ENCODE peak calls at places on chromosome 21, in eight cellular contexts. H, A, O, I, G, P, T and B are unnamed samples.

GRCh38 chr21:31566611-31567010 is 92.9 kb upstream of the SOD1 start:
- DNase-seq in G (no peak), T (no peak), P (no peak), H (no peak), O (no peak), A (no peak), I (no peak), B (no peak)

GRCh38 chr21:17575076-17575475 is 37.6 kb downstream of the BTG3 start:
- DNase-seq in H (no peak), I (no peak), A (no peak), G (no peak), O (no peak), P (no peak), T (no peak), B (no peak)

GRCh38 chr21:15772654-15773053 is 42.9 kb downstream of the USP25 start:
- DNase-seq in G (no peak), H (no peak), T (no peak), P (peak; percentile 52), I (no peak), A (no peak), O (no peak), B (no peak)

GRCh38 chr21:15520811-15521643 is 208.8 kb upstream of the USP25 start:
- DNase-seq in O (no peak), I (no peak), T (no peak), A (no peak), G (no peak), H (no peak), P (peak; percentile 0), B (no peak)

GRCh38 chr21:42176864-42177263 is 42.1 kb upstream of the ABCG1 start:
- DNase-seq in P (no peak), H (no peak), I (peak; percentile 31), A (peak; percentile 24), T (no peak), G (no peak), O (no peak), B (no peak)

GRCh38 chr21:29164330-29164942 is 34.0 kb downstream of the MAP3K7CL start:
- DNase-seq in H (no peak), O (no peak), A (no peak), I (peak; percentile 92), T (no peak), G (no peak), P (peak; percentile 91), B (peak; percentile 52)

GRCh38 chr21:30102881-30103280 is 63.7 kb downstream of the CLDN17 start:
- DNase-seq in O (no peak), I (no peak), A (no peak), G (no peak), P (no peak), T (no peak), H (no peak), B (no peak)

GRCh38 chr21:28489197-28489596 is 503.5 kb downstream of the LTN1 start:
- DNase-seq in H (no peak), G (no peak), P (no peak), O (no peak), A (no peak), T (no peak), I (no peak), B (no peak)

GRCh38 chr21:24046816-24047443 is 1560.4 kb downstream of the MRPL39 start:
- DNase-seq in P (no peak), H (no peak), A (no peak), I (no peak), T (no peak), G (no peak), O (no peak), B (no peak)

GRCh38 chr21:24076179-24076578 is 1531.1 kb downstream of the MRPL39 start:
- DNase-seq in T (no peak), A (no peak), H (no peak), P (peak; percentile 52), I (peak; percentile 26), G (no peak), O (no peak), B (no peak)

GRCh38 chr21:36656138-36656537 is 42.8 kb upstream of the SIM2 start:
- DNase-seq in O (no peak), T (no peak), A (no peak), H (no peak), P (no peak), G (peak; percentile 42), I (no peak), B (peak; percentile 31)

GRCh38 chr21:39737376-39738000 is 7.5 kb upstream of the IGSF5 start:
- DNase-seq in P (no peak), G (no peak), O (no peak), A (no peak), I (no peak), H (no peak), T (peak; percentile 61), B (no peak)

GRCh38 chr21:25997788-25998611 is 172.6 kb downstream of the APP start:
- DNase-seq in G (peak; percentile 80), H (no peak), O (no peak), A (no peak), P (no peak), I (no peak), T (no peak), B (no peak)

GRCh38 chr21:36696640-36697472 is 2.1 kb upstream of the SIM2 start:
- DNase-seq in H (no peak), T (no peak), A (no peak), O (no peak), P (peak; percentile 6), I (no peak), G (no peak), B (no peak)

GRCh38 chr21:25362375-25363267 is 244.7 kb downstream of the MRPL39 start:
- DNase-seq in P (no peak), I (no peak), T (no peak), H (no peak), A (no peak), G (no peak), O (no peak), B (no peak)

GRCh38 chr21:43206231-43207042 is 37.6 kb downstream of the CRYAA start:
- DNase-seq in P (no peak), G (no peak), A (no peak), O (no peak), I (no peak), T (peak; percentile 49), H (peak; percentile 3), B (no peak)

GRCh38 chr21:42580793-42581201 is 67.1 kb downstream of the SLC37A1 start:
- DNase-seq in I (no peak), T (peak; percentile 83), A (no peak), G (no peak), O (no peak), H (no peak), P (no peak), B (no peak)

GRCh38 chr21:25513810-25514209 is 93.5 kb downstream of the MRPL39 start:
- DNase-seq in G (no peak), H (no peak), A (no peak), P (no peak), O (no peak), I (no peak), T (no peak), B (no peak)

GRCh38 chr21:16954787-16955186 is 558.1 kb upstream of the CXADR start:
- DNase-seq in I (no peak), G (no peak), P (no peak), A (no peak), O (no peak), H (no peak), T (no peak), B (no peak)

GRCh38 chr21:20994790-20995189 is 3.4 kb upstream of the NCAM2 start:
- DNase-seq in I (no peak), O (no peak), H (no peak), G (no peak), T (no peak), A (no peak), P (no peak), B (no peak)

GRCh38 chr21:15343066-15343465 is 278.3 kb upstream of the NRIP1 start:
- DNase-seq in H (no peak), P (no peak), O (no peak), I (peak; percentile 39), T (no peak), A (no peak), G (no peak), B (no peak)

GRCh38 chr21:18493420-18493819 is 89.8 kb upstream of the TMPRSS15 start:
- DNase-seq in T (no peak), A (no peak), I (no peak), P (no peak), G (no peak), H (no peak), O (peak; percentile 41), B (peak; percentile 25)

GRCh38 chr21:42108941-42109340 is 37.8 kb downstream of the UMODL1 start:
- DNase-seq in T (no peak), A (no peak), H (no peak), I (no peak), P (no peak), G (no peak), O (no peak), B (no peak)

GRCh38 chr21:45543371-45543709 is 1.1 kb upstream of the SLC19A1 start:
- DNase-seq in G (no peak), H (no peak), T (no peak), O (no peak), I (no peak), A (no peak), P (no peak), B (no peak)
- H3K4me3 ChIP-seq in G (no peak overlapping the region), H (no peak overlapping the region), T (no peak overlapping the region), O (no peak overlapping the region), I (no peak overlapping the region), A (no peak overlapping the region), P (no peak overlapping the region), B (no peak overlapping the region)

GRCh38 chr21:33892853-33893252 is 22.8 kb downstream of the ATP5PO start:
- DNase-seq in T (peak; percentile 52), O (no peak), I (no peak), A (no peak), G (no peak), H (no peak), P (no peak), B (no peak)
- TF ChIP-seq CTCF in T (no peak), O (no peak), I (no peak), A (no peak), G (no peak), H (no peak), P (no peak), B (no peak)

DNA sequence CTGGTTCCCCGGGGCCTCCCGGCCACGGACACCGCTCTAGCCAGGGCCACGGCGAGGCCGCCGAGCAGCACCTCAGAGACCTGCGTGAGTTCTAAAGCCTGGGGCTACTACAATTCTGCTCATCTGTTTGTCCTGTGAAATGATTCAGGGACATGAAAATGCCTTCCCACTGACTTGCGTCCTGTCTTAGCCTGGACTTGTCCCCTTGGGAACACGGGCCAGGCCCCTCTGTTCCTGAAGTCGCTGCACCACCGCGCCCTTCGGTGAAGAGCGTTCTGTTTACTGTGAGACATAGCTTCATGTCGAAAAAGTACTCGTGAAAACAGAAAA is 11.9 kb downstream of the YBEY start:
- DNase-seq in H (no peak), A (no peak), T (no peak), O (no peak), G (no peak), P (no peak), I (no peak), B (no peak)
- H3K4me3 ChIP-seq in H (peak overlapping the region; percentile 22), A (peak overlapping the region; percentile 46), T (peak overlapping the region; percentile 32), O (no peak overlapping the region), G (no peak overlapping the region), P (no peak overlapping the region), I (no peak overlapping the region), B (no peak overlapping the region)

DNA sequence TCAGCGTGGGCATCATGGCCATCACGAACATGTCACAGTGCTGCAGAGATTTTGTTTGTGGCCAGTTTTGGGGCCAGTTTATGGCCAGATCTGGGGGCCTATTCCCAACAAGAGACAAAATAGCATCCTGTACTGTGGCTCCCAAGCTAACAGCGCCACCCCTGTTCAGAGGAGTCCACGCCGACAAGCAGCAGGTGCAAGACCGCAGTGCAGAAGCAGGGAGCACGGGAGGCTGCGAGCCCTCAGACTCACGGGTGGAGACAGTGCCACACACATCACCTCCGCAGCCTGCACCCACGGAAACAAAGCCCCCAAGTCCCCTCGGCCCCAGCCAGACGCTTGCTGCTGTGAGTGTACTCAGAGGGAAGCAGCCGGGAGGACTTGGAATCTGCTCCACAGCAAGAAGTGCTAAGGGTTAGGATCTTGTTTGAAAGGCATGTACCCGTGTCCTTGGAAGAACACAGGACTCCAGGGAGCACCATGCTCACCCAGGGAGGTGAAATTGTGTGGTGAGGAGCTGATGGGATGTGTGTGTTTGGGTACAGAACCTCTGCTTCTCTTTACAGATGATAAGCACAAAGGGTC is 7.1 kb downstream of the TCP10L start:
- DNase-seq in I (peak; percentile 17), G (no peak), P (peak; percentile 9), H (no peak), T (peak; percentile 85), A (no peak), O (no peak), B (no peak)
- TF ChIP-seq CTCF in I (peak; percentile 49), G (no peak), P (peak; percentile 30), H (no peak), T (no peak), A (no peak), O (peak; percentile 47), B (peak; percentile 13)